ENCODE peak calls at places on chromosomes 1 and 21, in eight cellular contexts. T is IMR-90; S is CD8-positive, alpha-beta memory T cell; M is transverse colon; V is spleen; F is HCT116; J is lower lobe of right lung; U is left ventricle myocardium inferior. I is an unnamed sample. For H3K4me1, the result is how much of the 10 kb centered on the place peaks cover.

GRCh38 chr21:36288651-36289243 is 31.2 kb upstream of the MORC3 start:
- DNase-seq in T (peak), S (no peak), M (no peak), V (no peak), F (no peak), J (no peak), U (no peak), I (no peak)

GRCh38 chr1:162861101-162861500 is at the start of gene CCDC190:
- DNase-seq in T (no peak), S (no peak), M (no peak), V (no peak), F (no peak), J (peak), U (peak), I (no peak)

GRCh38 chr1:39087109-39087834 is 61.1 kb downstream of the NDUFS5 start:
- DNase-seq in T (peak), S (no peak), M (no peak), V (no peak), F (no peak), J (no peak), U (no peak), I (no peak)

GRCh38 chr1:109762821-109763645 is 690 bp downstream of the EPS8L3 start:
- DNase-seq in T (peak), S (no peak), M (peak), V (peak), F (no peak), J (peak), U (peak), I (no peak)

GRCh38 chr1:53572802-53573148 is 113.6 kb downstream of the DMRTB1 start:
- DNase-seq in T (no peak), S (no peak), M (peak), V (no peak), F (no peak), J (no peak), U (no peak), I (no peak)

GRCh38 chr1:221069956-221070355 is 190.7 kb downstream of the HLX start:
- DNase-seq in T (no peak), S (no peak), M (no peak), V (no peak), F (no peak), J (no peak), U (no peak), I (no peak)

GRCh38 chr1:13760921-13761320 is 60.9 kb downstream of the PRDM2 start:
- DNase-seq in T (no peak), S (no peak), M (no peak), V (no peak), F (no peak), J (no peak), U (no peak), I (no peak)

GRCh38 chr1:22137006-22137720 is 5.7 kb downstream of the WNT4 start:
- DNase-seq in T (peak), S (no peak), M (no peak), V (no peak), F (no peak), J (no peak), U (no peak), I (no peak)

GRCh38 chr1:81584398-81584797 is 216.3 kb upstream of the ADGRL2 start:
- DNase-seq in T (peak), S (no peak), M (no peak), V (no peak), F (no peak), J (no peak), U (no peak), I (no peak)

GRCh38 chr1:4173731-4174130 is 273.7 kb upstream of the C1orf174 start:
- DNase-seq in T (no peak), S (no peak), M (no peak), V (peak), F (no peak), J (no peak), U (no peak), I (no peak)

GRCh38 chr1:19179597-19180271 is 30.3 kb downstream of the UBR4 start:
- DNase-seq in T (peak), S (no peak), M (no peak), V (no peak), F (peak), J (no peak), U (no peak), I (no peak)

GRCh38 chr1:12415239-12415543 is 185.4 kb downstream of the VPS13D start:
- DNase-seq in T (peak), S (no peak), M (no peak), V (no peak), F (no peak), J (no peak), U (no peak), I (no peak)

GRCh38 chr1:118960567-118961136 is 27.5 kb downstream of the TBX15 start:
- DNase-seq in T (no peak), S (no peak), M (peak), V (no peak), F (peak), J (no peak), U (no peak), I (no peak)

GRCh38 chr1:62336638-62337534 is 17.7 kb upstream of the KANK4 start:
- DNase-seq in T (no peak), S (no peak), M (no peak), V (peak), F (no peak), J (no peak), U (no peak), I (no peak)

GRCh38 chr1:118987431-118988185 is 535 bp downstream of the TBX15 start:
- DNase-seq in T (no peak), S (no peak), M (no peak), V (no peak), F (no peak), J (no peak), U (no peak), I (no peak)

GRCh38 chr1:11736746-11737639 is 1.1 kb downstream of the AGTRAP start:
- DNase-seq in T (peak), S (peak), M (peak), V (peak), F (no peak), J (peak), U (peak), I (peak)

GRCh38 chr1:84861988-84862644 is 30.9 kb downstream of the LPAR3 start:
- DNase-seq in T (no peak), S (no peak), M (no peak), V (no peak), F (no peak), J (no peak), U (no peak), I (no peak)

GRCh38 chr1:41072051-41072450 is 50.5 kb upstream of the SLFNL1 start:
- DNase-seq in T (peak), S (no peak), M (no peak), V (no peak), F (no peak), J (no peak), U (no peak), I (no peak)

GRCh38 chr1:58979677-58980076 is 195.8 kb upstream of the JUN start:
- DNase-seq in T (no peak), S (no peak), M (no peak), V (no peak), F (no peak), J (no peak), U (no peak), I (no peak)

GRCh38 chr1:64493864-64494263 is 23.9 kb downstream of the CACHD1 start:
- DNase-seq in T (no peak), S (no peak), M (no peak), V (no peak), F (no peak), J (no peak), U (no peak), I (no peak)

GRCh38 chr1:30700528-30701265 is 22.7 kb downstream of the MATN1 start:
- DNase-seq in T (peak), S (no peak), M (peak), V (peak), F (no peak), J (no peak), U (peak), I (no peak)

GRCh38 chr21:23452384-23453083 is 2154.7 kb downstream of the MRPL39 start:
- DNase-seq in T (no peak), S (no peak), M (no peak), V (no peak), F (no peak), J (no peak), U (no peak), I (no peak)

GRCh38 chr1:178485467-178486098 is 11.2 kb downstream of the CLEC20A start:
- DNase-seq in T (no peak), S (no peak), M (no peak), V (no peak), F (no peak), J (no peak), U (no peak), I (no peak)

GRCh38 chr1:237124856-237125462 is 83.0 kb downstream of the RYR2 start:
- DNase-seq in T (no peak), S (no peak), M (no peak), V (no peak), F (peak), J (no peak), U (no peak), I (no peak)

GRCh38 chr1:226003502-226004170 is 4.5 kb upstream of the SDE2 start:
- DNase-seq in T (no peak), S (no peak), M (no peak), V (no peak), F (no peak), J (no peak), U (no peak), I (no peak)

GRCh38 chr1:159914252-159915018 is 10.9 kb downstream of the TAGLN2 start:
- DNase-seq in T (no peak), S (no peak), M (no peak), V (no peak), F (no peak), J (no peak), U (no peak), I (no peak)

GRCh38 chr21:27250386-27250785 is 283.5 kb upstream of the ADAMTS5 start:
- DNase-seq in T (no peak), S (no peak), M (no peak), V (no peak), F (no peak), J (no peak), U (no peak), I (no peak)

GRCh38 chr1:46681333-46682034 is 9.8 kb downstream of the TEX38 start:
- DNase-seq in T (no peak), S (no peak), M (no peak), V (no peak), F (no peak), J (no peak), U (no peak), I (no peak)

GRCh38 chr1:41672173-41672572 is 187.7 kb upstream of the EDN2 start:
- DNase-seq in T (peak), S (no peak), M (no peak), V (peak), F (peak), J (no peak), U (no peak), I (no peak)

GRCh38 chr1:63442141-63442475 is 74.7 kb downstream of the ALG6 start:
- DNase-seq in T (peak), S (no peak), M (no peak), V (no peak), F (no peak), J (no peak), U (no peak), I (no peak)

GRCh38 chr21:36211660-36212512 is 55.3 kb downstream of the DOP1B start:
- DNase-seq in T (peak), S (no peak), M (no peak), V (peak), F (no peak), J (no peak), U (no peak), I (no peak)

GRCh38 chr1:90746857-90747256 is 29.8 kb upstream of the BARHL2 start:
- DNase-seq in T (no peak), S (no peak), M (no peak), V (no peak), F (no peak), J (no peak), U (no peak), I (no peak)

GRCh38 chr1:93804412-93804811 is 74.6 kb downstream of the DNTTIP2 start:
- DNase-seq in T (peak), S (no peak), M (no peak), V (no peak), F (no peak), J (no peak), U (no peak), I (no peak)

GRCh38 chr1:44447051-44447806 is 42.2 kb downstream of the RNF220 start:
- DNase-seq in T (no peak), S (no peak), M (no peak), V (no peak), F (no peak), J (no peak), U (no peak), I (no peak)

GRCh38 chr1:40783001-40783905 is at the start of gene KCNQ4:
- DNase-seq in T (no peak), S (no peak), M (peak), V (peak), F (no peak), J (peak), U (peak), I (no peak)

GRCh38 chr1:174376030-174376429 is 71.7 kb upstream of the GPR52 start:
- DNase-seq in T (no peak), S (no peak), M (no peak), V (no peak), F (no peak), J (no peak), U (no peak), I (no peak)

GRCh38 chr21:45531393-45532215 is 10.6 kb downstream of the SLC19A1 start:
- DNase-seq in T (no peak), S (no peak), M (peak), V (peak), F (no peak), J (peak), U (peak), I (no peak)

GRCh38 chr1:225926551-225927113 is 2.6 kb upstream of the PYCR2 start:
- DNase-seq in T (peak), S (no peak), M (no peak), V (peak), F (no peak), J (peak), U (no peak), I (no peak)

GRCh38 chr1:207010726-207011125 is 21.8 kb downstream of the C1orf116 start:
- DNase-seq in T (no peak), S (no peak), M (no peak), V (no peak), F (no peak), J (no peak), U (no peak), I (no peak)
- H3K27ac ChIP-seq in T (no peak), S (no peak), M (no peak), V (no peak), F (no peak), J (peak), U (no peak), I (no peak)

DNA sequence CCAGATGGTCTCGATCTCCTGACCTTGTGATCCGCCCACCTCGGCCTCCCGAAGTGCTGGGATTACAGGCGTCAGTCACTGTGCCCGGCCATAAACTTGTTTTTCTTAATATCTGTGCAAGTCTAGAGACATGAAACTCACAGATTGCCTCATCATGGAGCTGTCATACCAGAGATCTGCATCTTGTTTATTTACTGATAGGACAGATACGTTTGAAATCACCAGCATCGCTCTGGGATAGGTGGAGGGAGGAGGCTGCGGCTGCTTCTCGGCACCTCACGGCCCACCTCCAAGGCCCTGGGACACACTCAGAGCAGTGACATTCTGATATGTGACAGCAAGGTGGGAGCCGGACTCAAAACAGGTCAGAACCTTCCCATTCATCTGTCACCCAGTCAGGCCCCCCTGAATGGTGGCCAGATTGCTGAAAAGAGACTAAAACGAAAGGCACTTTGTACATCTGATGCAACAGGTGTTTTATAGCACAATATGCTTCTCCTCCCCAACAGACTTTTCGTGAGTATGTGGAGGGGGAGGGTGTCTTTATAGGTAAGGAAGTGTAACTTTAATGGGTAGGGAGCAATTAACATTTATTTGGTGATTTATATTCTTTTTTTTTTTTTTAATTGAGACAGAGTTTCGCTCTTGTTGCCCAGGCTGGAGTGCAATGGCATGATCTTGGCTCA is 18.1 kb upstream of the LSM10 start:
- DNase-seq in T (no peak), S (no peak), M (no peak), V (no peak), F (no peak), J (no peak), U (no peak), I (no peak)
- H3K4me1 ChIP-seq in T (under half), S (under half), M (under half), V (under half), F (under half), J (under half), U (under half), I (under half)

GRCh38 chr1:229385853-229386456 is 43.1 kb upstream of the CCSAP start:
- DNase-seq in T (no peak), S (no peak), M (no peak), V (no peak), F (no peak), J (no peak), U (no peak), I (no peak)

GRCh38 chr1:229390130-229390529 is 43.8 kb downstream of the ACTA1 start:
- DNase-seq in T (no peak), S (no peak), M (no peak), V (no peak), F (no peak), J (no peak), U (no peak), I (no peak)

GRCh38 chr1:229384822-229385221 is 42.0 kb upstream of the CCSAP start:
- DNase-seq in T (no peak), S (no peak), M (no peak), V (no peak), F (no peak), J (no peak), U (no peak), I (no peak)

GRCh38 chr1:229392936-229393335 is 41.0 kb downstream of the ACTA1 start:
- DNase-seq in T (no peak), S (no peak), M (no peak), V (no peak), F (no peak), J (no peak), U (no peak), I (no peak)

GRCh38 chr1:229388876-229389580 is 44.9 kb downstream of the ACTA1 start:
- DNase-seq in T (peak), S (no peak), M (no peak), V (no peak), F (no peak), J (no peak), U (no peak), I (no peak)
- H3K27ac ChIP-seq in T (peak), S (no peak), M (no peak), V (no peak), F (no peak), J (no peak), U (no peak), I (no peak)

GRCh38 chr21:44052830-44053226 is 40.7 kb downstream of the TRAPPC10 start:
- DNase-seq in T (no peak), S (no peak), M (no peak), V (no peak), F (no peak), J (no peak), U (no peak), I (no peak)
- H3K4me1 ChIP-seq in T (under half), S (under half), M (under half), V (under half), F (under half), J (under half), U (under half), I (under half)

GRCh38 chr1:27535386-27535785 is 45.4 kb upstream of the WASF2 start:
- DNase-seq in T (no peak), S (no peak), M (no peak), V (no peak), F (no peak), J (no peak), U (no peak), I (no peak)

GRCh38 chr1:27536767-27537166 is 46.8 kb upstream of the WASF2 start:
- DNase-seq in T (peak), S (no peak), M (peak), V (no peak), F (no peak), J (no peak), U (peak), I (no peak)

GRCh38 chr1:27536004-27536757 is 46.2 kb upstream of the WASF2 start:
- DNase-seq in T (no peak), S (no peak), M (no peak), V (no peak), F (no peak), J (no peak), U (no peak), I (no peak)

GRCh38 chr1:27539901-27540861 is 50.2 kb upstream of the WASF2 start:
- DNase-seq in T (peak), S (no peak), M (peak), V (no peak), F (peak), J (no peak), U (no peak), I (no peak)

GRCh38 chr1:27538793-27539192 is 48.8 kb upstream of the WASF2 start:
- DNase-seq in T (peak), S (no peak), M (no peak), V (no peak), F (no peak), J (no peak), U (no peak), I (no peak)
- H3K27ac ChIP-seq in T (peak), S (no peak), M (peak), V (no peak), F (peak), J (no peak), U (peak), I (no peak)

GRCh38 chr1:76607712-76608111 is 259.6 kb upstream of the ST6GALNAC5 start:
- DNase-seq in T (no peak), S (no peak), M (peak), V (no peak), F (no peak), J (no peak), U (no peak), I (no peak)
- H3K4me1 ChIP-seq in T (under half), S (under half), M (under half), V (under half), F (under half), J (under half), U (under half), I (under half)

GRCh38 chr1:204975568-204976235 is 67.3 kb upstream of the CNTN2 start:
- DNase-seq in T (peak), S (peak), M (peak), V (no peak), F (peak), J (no peak), U (no peak), I (peak)
- H3K27ac ChIP-seq in T (no peak), S (no peak), M (no peak), V (no peak), F (no peak), J (no peak), U (no peak), I (no peak)

I was measured in effector memory CD4-positive, alpha-beta T cell.